ENCODE peak calls at places on chromosomes 16 and 17, in seven cellular contexts. T, H, D, E, L, J and P are unnamed samples. For H3K4me1, the result is how much of the 10 kb centered on the place peaks cover.

GRCh38 chr17:65595071-65595655 is 33.7 kb upstream of the AXIN2 start:
- DNase-seq in T (no peak), H (no peak), D (no peak), E (no peak), L (no peak), J (peak), P (no peak)

GRCh38 chr17:16282522-16282921 is 65.5 kb downstream of the PIGL start:
- DNase-seq in T (no peak), H (no peak), D (peak), E (no peak), L (no peak), J (peak), P (no peak)

GRCh38 chr16:65740716-65741115 is 618.9 kb upstream of the CDH11 start:
- DNase-seq in T (no peak), H (no peak), D (peak), E (no peak), L (no peak), J (no peak), P (no peak)

GRCh38 chr17:73307130-73307529 is 4.7 kb downstream of the CDC42EP4 start:
- DNase-seq in T (no peak), H (no peak), D (no peak), E (no peak), L (no peak), J (no peak), P (no peak)

GRCh38 chr17:18362509-18363020 is 785 bp downstream of the SHMT1 start:
- DNase-seq in T (peak), H (peak), D (peak), E (no peak), L (peak), J (peak), P (peak)

GRCh38 chr17:31510273-31511175 is 119.0 kb downstream of the RAB11FIP4 start:
- DNase-seq in T (no peak), H (peak), D (no peak), E (no peak), L (no peak), J (no peak), P (no peak)

GRCh38 chr17:48102700-48103378 is 1.6 kb upstream of the CBX1 start:
- DNase-seq in T (no peak), H (no peak), D (no peak), E (no peak), L (no peak), J (peak), P (no peak)

GRCh38 chr16:704552-705380 is 835 bp downstream of the FBXL16 start:
- DNase-seq in T (peak), H (no peak), D (no peak), E (no peak), L (no peak), J (no peak), P (no peak)

GRCh38 chr17:48439473-48439872 is 9.5 kb upstream of the SKAP1 start:
- DNase-seq in T (no peak), H (no peak), D (no peak), E (no peak), L (no peak), J (no peak), P (no peak)

GRCh38 chr17:64378890-64379354 is 11.7 kb downstream of the PECAM1 start:
- DNase-seq in T (no peak), H (no peak), D (no peak), E (no peak), L (no peak), J (no peak), P (peak)

GRCh38 chr16:89122322-89122831 is 28.7 kb downstream of the ACSF3 start:
- DNase-seq in T (no peak), H (no peak), D (no peak), E (peak), L (peak), J (no peak), P (peak)

GRCh38 chr16:72932050-72932449 is 115.9 kb downstream of the ZFHX3 start:
- DNase-seq in T (no peak), H (no peak), D (peak), E (no peak), L (no peak), J (no peak), P (no peak)

GRCh38 chr17:2797632-2798031 is 1.4 kb downstream of the RAP1GAP2 start:
- DNase-seq in T (no peak), H (no peak), D (no peak), E (no peak), L (no peak), J (no peak), P (no peak)

GRCh38 chr17:81840826-81841778 is 6.3 kb upstream of the PPP1R27 start:
- DNase-seq in T (peak), H (no peak), D (no peak), E (no peak), L (peak), J (no peak), P (peak)

GRCh38 chr17:65664296-65664695 is 102.8 kb upstream of the AXIN2 start:
- DNase-seq in T (no peak), H (no peak), D (no peak), E (no peak), L (no peak), J (no peak), P (no peak)

GRCh38 chr17:41338961-41339485 is 11.6 kb downstream of the KRT33A start:
- DNase-seq in T (no peak), H (no peak), D (no peak), E (no peak), L (no peak), J (no peak), P (no peak)

GRCh38 chr17:77326636-77327035 is 185.9 kb downstream of the SEC14L1 start:
- DNase-seq in T (no peak), H (no peak), D (no peak), E (no peak), L (no peak), J (no peak), P (no peak)

GRCh38 chr17:51372345-51373004 is 112.1 kb downstream of the UTP18 start:
- DNase-seq in T (peak), H (peak), D (peak), E (no peak), L (no peak), J (peak), P (no peak)

GRCh38 chr17:70298929-70299529 is 129.7 kb downstream of the KCNJ2 start:
- DNase-seq in T (no peak), H (no peak), D (no peak), E (no peak), L (no peak), J (no peak), P (no peak)

GRCh38 chr16:74844041-74844826 is 69.6 kb upstream of the FA2H start:
- DNase-seq in T (no peak), H (no peak), D (no peak), E (no peak), L (no peak), J (no peak), P (no peak)

GRCh38 chr17:4327638-4328037 is 38.8 kb downstream of the UBE2G1 start:
- DNase-seq in T (no peak), H (no peak), D (no peak), E (no peak), L (no peak), J (peak), P (no peak)

GRCh38 chr17:17084317-17084835 is 42.1 kb downstream of the MPRIP start:
- DNase-seq in T (no peak), H (no peak), D (no peak), E (no peak), L (no peak), J (no peak), P (peak)

GRCh38 chr17:19448341-19449268 is 37.6 kb downstream of the RNF112 start:
- DNase-seq in T (no peak), H (no peak), D (peak), E (no peak), L (no peak), J (peak), P (no peak)

GRCh38 chr16:84043486-84044107 is 1.0 kb upstream of the SLC38A8 start:
- DNase-seq in T (peak), H (no peak), D (no peak), E (no peak), L (peak), J (no peak), P (peak)

GRCh38 chr16:70688266-70688742 is 2.5 kb upstream of the MTSS2 start:
- DNase-seq in T (no peak), H (no peak), D (peak), E (no peak), L (peak), J (no peak), P (peak)

GRCh38 chr16:74461826-74462225 is 40.5 kb upstream of the CLEC18B start:
- DNase-seq in T (no peak), H (no peak), D (no peak), E (no peak), L (no peak), J (no peak), P (no peak)

GRCh38 chr17:11922634-11923033 is 74.6 kb downstream of the ZNF18 start:
- DNase-seq in T (no peak), H (no peak), D (no peak), E (no peak), L (no peak), J (no peak), P (no peak)

GRCh38 chr16:27759301-27759871 is 209.4 kb downstream of the KATNIP start:
- DNase-seq in T (no peak), H (no peak), D (peak), E (no peak), L (peak), J (no peak), P (no peak)

GRCh38 chr16:61681124-61681523 is 355.1 kb downstream of the CDH8 start:
- DNase-seq in T (no peak), H (no peak), D (no peak), E (no peak), L (no peak), J (no peak), P (no peak)

GRCh38 chr16:68331879-68332410 is 21.1 kb downstream of the PRMT7 start:
- DNase-seq in T (no peak), H (no peak), D (no peak), E (no peak), L (no peak), J (no peak), P (no peak)

DNA sequence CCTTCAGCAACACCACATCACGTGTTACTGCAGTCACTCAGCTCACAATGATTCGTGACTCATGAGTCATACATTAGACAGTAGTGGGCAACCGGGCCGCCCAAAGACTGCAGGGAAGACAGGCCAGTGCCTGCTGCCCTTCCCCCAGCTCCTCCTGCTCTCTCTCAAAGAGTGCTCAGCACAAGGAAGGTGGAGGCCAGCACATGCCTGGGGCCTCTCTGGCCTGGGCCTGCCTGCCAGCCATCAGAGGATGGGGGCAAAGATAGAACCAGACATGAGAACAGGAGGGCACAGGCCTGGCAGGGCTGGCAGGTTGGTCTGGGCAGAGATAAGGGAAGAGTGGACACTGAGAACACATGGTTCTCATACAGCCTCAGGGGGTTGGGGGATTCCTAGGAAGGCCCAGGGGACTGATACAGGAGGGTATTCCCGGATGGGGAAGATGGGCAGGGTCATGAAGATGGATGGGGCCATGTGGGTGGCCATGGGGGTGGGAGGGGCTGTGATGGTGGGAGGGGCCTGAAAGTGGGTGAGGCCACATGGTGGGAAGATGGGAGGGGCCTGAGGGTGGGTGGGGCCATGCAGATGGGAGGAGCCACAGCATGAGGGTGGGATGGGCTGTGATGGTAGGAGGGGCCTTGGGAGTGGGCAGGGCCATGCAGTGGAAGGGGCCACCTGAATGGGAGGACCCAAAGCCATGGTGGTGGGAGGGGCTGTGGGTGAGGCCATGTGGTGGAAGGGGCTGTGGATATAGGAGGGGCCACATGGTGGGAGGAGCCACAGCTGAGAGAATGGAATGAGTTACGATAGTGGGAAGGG is 29.0 kb downstream of the KATNB1 start:
- DNase-seq in T (peak), H (no peak), D (peak), E (no peak), L (peak), J (peak), P (peak)
- H3K27ac ChIP-seq in T (no peak), H (no peak), D (no peak), E (no peak), L (no peak), J (peak), P (no peak)

DNA sequence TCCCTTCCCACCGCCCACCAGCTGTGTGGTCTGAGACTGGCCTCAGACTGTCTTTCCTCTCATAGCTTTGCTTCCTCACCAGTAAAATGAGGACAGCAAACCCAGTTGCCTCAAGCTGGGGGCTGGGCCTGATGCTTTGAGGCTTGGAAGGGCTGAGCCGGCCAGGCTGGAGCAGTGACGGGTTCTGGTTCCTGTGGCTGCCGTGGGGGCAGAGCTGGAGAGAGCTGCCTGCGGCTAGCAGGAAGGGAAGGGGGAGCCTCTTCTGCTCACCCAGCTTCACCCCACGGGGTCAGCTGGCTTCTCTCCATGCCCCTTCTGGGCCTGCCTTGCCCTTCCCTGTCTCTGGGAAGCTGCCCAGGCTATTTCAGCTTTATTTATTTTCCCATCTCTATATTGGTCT is 23.8 kb downstream of the LASP1 start:
- DNase-seq in T (peak), H (no peak), D (peak), E (no peak), L (peak), J (no peak), P (no peak)
- H3K4me1 ChIP-seq in T (under half), H (half or more), D (under half), E (half or more), L (half or more), J (under half), P (under half)

GRCh38 chr16:86498661-86499493 is 11.4 kb upstream of the FOXF1 start:
- DNase-seq in T (peak), H (no peak), D (peak), E (no peak), L (no peak), J (no peak), P (no peak)
- H3K4me3 ChIP-seq in T (no peak), H (no peak), D (no peak), E (no peak), L (peak), J (peak), P (no peak)

GRCh38 chr16:3158014-3158497 is 23.2 kb downstream of the ZNF213 start:
- DNase-seq in T (peak), H (no peak), D (peak), E (no peak), L (no peak), J (no peak), P (peak)
- H3K27ac ChIP-seq in T (no peak), H (peak), D (no peak), E (peak), L (peak), J (peak), P (peak)

DNA sequence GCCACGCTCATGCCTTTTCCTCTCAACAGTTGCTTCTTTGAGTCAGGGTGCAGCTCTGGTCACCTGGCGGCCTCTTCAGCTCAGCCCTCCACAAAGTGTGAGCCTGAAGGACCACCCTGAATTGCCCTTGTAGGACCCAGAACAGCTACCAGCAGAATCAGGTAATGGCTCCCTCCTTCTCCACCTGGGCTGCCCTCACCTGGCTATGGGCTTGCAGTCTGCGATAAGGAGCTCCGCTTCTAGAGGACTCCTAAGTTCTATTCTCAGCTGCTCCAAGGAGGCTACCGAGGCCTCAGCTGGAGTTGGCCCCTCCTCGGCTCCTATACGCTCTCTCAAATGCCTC is 13.4 kb downstream of the SMIM5 start:
- DNase-seq in T (no peak), H (no peak), D (no peak), E (no peak), L (no peak), J (no peak), P (no peak)
- H3K4me1 ChIP-seq in T (under half), H (under half), D (under half), E (under half), L (under half), J (under half), P (half or more)

DNA sequence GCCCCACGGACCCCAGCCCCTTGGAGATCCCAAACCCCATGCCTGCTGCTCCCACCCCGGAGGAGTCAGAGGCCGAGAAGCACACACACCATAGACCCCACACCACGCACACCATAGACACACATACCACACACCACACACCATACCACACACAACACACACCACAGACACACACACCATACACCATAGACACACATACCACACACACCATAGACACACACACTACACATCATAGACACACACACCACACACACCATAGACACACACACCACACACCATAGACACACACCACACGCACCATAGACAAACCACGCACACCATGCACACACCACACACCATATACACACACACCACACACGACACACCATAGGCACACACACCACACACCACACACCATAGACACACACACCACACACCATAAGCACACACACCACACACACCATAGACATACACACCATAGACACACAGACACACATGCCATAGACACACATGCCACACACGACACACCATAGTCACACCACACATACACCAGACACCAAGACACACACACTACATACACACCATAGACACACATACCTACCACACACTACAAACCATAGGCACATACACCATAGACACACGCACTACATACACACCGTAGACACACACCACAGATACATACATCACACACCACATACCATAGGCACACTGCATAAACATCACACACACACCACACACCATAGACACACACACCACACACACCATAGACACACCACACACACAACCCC is 11.3 kb downstream of the TBC1D16 start:
- DNase-seq in T (no peak), H (no peak), D (no peak), E (no peak), L (no peak), J (no peak), P (no peak)
- H3K4me3 ChIP-seq in T (no peak), H (no peak), D (no peak), E (no peak), L (no peak), J (no peak), P (peak)

GRCh38 chr16:85844786-85845185 is 45.3 kb downstream of the COX4I1 start:
- DNase-seq in T (no peak), H (no peak), D (peak), E (no peak), L (no peak), J (no peak), P (peak)
- H3K27ac ChIP-seq in T (no peak), H (no peak), D (peak), E (no peak), L (no peak), J (no peak), P (no peak)

DNA sequence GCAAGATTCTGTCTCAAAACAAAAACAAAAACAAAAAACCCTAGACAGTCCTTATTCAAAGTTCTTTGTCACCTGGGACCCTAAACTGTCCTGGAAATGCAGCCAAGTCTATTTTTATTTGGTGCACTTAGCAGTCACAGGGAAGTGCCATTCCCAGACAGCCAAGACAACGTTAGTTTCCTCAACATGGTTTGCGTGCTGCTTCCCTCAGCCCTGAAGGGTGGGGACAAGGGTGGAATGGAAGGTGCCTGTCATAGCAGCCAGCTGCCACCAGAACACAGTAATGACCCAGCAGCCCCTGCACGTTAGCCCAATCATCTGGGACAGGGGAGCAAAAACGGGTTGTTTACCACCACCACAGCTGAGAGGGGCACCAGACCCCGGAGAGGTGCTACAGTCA is 16.9 kb downstream of the CREBBP start:
- DNase-seq in T (no peak), H (no peak), D (no peak), E (no peak), L (no peak), J (no peak), P (no peak)
- H3K4me1 ChIP-seq in T (under half), H (half or more), D (under half), E (half or more), L (half or more), J (under half), P (under half)

DNA sequence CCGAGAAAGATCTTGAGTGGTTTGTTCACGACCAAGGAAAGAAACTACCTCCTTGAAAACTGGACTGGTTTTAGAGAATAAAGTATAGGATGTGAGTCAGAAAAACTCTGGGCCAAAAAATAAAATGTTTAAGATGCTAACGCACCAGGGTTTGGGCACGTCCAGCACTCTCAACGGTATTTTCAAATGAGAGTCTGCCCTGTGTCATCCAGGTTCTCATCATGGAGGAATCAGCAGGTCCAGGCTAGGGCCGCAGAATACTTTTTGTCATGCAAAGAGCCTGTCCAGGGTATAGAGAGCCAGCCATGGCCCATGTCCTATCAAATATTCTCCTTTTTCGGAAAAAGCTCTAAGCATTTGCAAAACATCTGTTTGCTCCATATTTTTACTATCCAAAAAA is 2.4 kb downstream of the NXN start:
- DNase-seq in T (peak), H (no peak), D (no peak), E (no peak), L (no peak), J (no peak), P (no peak)
- H3K4me3 ChIP-seq in T (peak), H (no peak), D (peak), E (no peak), L (peak), J (no peak), P (no peak)